ENCODE peak calls at places on chromosomes 7 and 10, in four cellular contexts. One of them, this sample, is unnamed.
A peak's percentile ranks its signal among the peaks of the same experiment; 100 is the strongest.

GRCh38 chr7:102306916-102307677 is 20.4 kb downstream of the SH2B2 start:
- DNase-seq in mesendoderm: peak; percentile 61
- DNase-seq in H1: no peak
- DNase-seq in IMR-90: peak; percentile 78
- DNase-seq in this sample: peak; percentile 76

GRCh38 chr10:131271195-131271880 is 40.2 kb downstream of the TCERG1L start:
- DNase-seq in mesendoderm: no peak
- DNase-seq in H1: no peak
- DNase-seq in IMR-90: no peak
- DNase-seq in this sample: no peak

GRCh38 chr7:9854605-9855004 is 1119.1 kb upstream of the PHF14 start:
- DNase-seq in mesendoderm: no peak
- DNase-seq in H1: no peak
- DNase-seq in IMR-90: no peak
- DNase-seq in this sample: no peak

GRCh38 chr7:150811-151221 is 41.6 kb upstream of the FAM20C start:
- DNase-seq in mesendoderm: no peak
- DNase-seq in H1: no peak
- DNase-seq in IMR-90: no peak
- DNase-seq in this sample: no peak

GRCh38 chr10:75622503-75622902 is 191.1 kb downstream of the LRMDA start:
- DNase-seq in mesendoderm: no peak
- DNase-seq in H1: no peak
- DNase-seq in IMR-90: no peak
- DNase-seq in this sample: no peak

GRCh38 chr10:22320591-22321155 is at the start of gene BMI1:
- DNase-seq in mesendoderm: peak; percentile 73
- DNase-seq in H1: peak; percentile 54
- DNase-seq in IMR-90: peak; percentile 70
- DNase-seq in this sample: peak; percentile 85

GRCh38 chr10:51092402-51092801 is 18.1 kb downstream of the PRKG1 start:
- DNase-seq in mesendoderm: no peak
- DNase-seq in H1: no peak
- DNase-seq in IMR-90: peak; percentile 67
- DNase-seq in this sample: no peak

GRCh38 chr7:84191261-84191660 is 3.3 kb downstream of the SEMA3A start:
- DNase-seq in mesendoderm: no peak
- DNase-seq in H1: no peak
- DNase-seq in IMR-90: peak; percentile 43
- DNase-seq in this sample: no peak

GRCh38 chr7:16753102-16753931 is at the start of gene TSPAN13:
- DNase-seq in mesendoderm: peak; percentile 98
- DNase-seq in H1: peak; percentile 90
- DNase-seq in IMR-90: peak; percentile 25
- DNase-seq in this sample: peak; percentile 97

GRCh38 chr7:12239821-12240220 is 28.7 kb downstream of the TMEM106B start:
- DNase-seq in mesendoderm: no peak
- DNase-seq in H1: no peak
- DNase-seq in IMR-90: no peak
- DNase-seq in this sample: no peak

GRCh38 chr7:4791738-4792536 is 16.5 kb downstream of the AP5Z1 start:
- DNase-seq in mesendoderm: peak; percentile 89
- DNase-seq in H1: peak; percentile 99
- DNase-seq in IMR-90: peak; percentile 15
- DNase-seq in this sample: peak; percentile 91

GRCh38 chr10:4670737-4671136 is 155.3 kb upstream of the AKR1E2 start:
- DNase-seq in mesendoderm: no peak
- DNase-seq in H1: no peak
- DNase-seq in IMR-90: peak; percentile 41
- DNase-seq in this sample: no peak

GRCh38 chr10:93445097-93445960 is 36.8 kb downstream of the MYOF start:
- DNase-seq in mesendoderm: peak; percentile 100
- DNase-seq in H1: peak; percentile 84
- DNase-seq in IMR-90: peak; percentile 98
- DNase-seq in this sample: peak; percentile 99

GRCh38 chr10:126065751-126066150 is 169.4 kb downstream of the FANK1 start:
- DNase-seq in mesendoderm: no peak
- DNase-seq in H1: no peak
- DNase-seq in IMR-90: no peak
- DNase-seq in this sample: no peak

GRCh38 chr7:151179287-151179860 is 7.7 kb downstream of the ASB10 start:
- DNase-seq in mesendoderm: no peak
- DNase-seq in H1: no peak
- DNase-seq in IMR-90: no peak
- DNase-seq in this sample: peak; percentile 10

GRCh38 chr7:149156898-149157297 is 9.6 kb downstream of the ZNF398 start:
- DNase-seq in mesendoderm: no peak
- DNase-seq in H1: no peak
- DNase-seq in IMR-90: no peak
- DNase-seq in this sample: no peak

GRCh38 chr7:45347804-45348203 is 190.2 kb downstream of the RAMP3 start:
- DNase-seq in mesendoderm: peak; percentile 95
- DNase-seq in H1: no peak
- DNase-seq in IMR-90: peak; percentile 10
- DNase-seq in this sample: no peak

GRCh38 chr7:15558747-15559146 is 3.1 kb downstream of the AGMO start:
- DNase-seq in mesendoderm: peak; percentile 26
- DNase-seq in H1: no peak
- DNase-seq in IMR-90: peak; percentile 6
- DNase-seq in this sample: no peak

DNA sequence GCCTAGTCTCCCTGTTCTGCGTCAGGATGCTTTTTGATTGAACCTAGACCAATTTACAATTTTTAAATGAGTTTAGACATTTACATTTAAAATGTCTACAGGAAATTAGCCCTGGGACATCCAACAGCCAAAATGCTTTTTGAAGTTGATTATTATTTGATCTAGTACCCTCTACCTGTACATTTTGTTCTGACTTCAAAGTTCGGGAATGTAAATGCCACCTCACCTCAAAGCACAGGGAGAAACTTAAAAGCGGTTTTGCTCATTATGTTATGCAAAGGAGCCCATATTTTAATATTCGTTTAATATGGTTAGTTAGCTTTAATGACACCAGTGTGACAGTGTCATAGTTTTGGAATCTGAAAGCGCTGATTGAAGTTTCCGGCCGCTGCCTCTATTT is 80.1 kb upstream of the FAM204A start:
- DNase-seq in mesendoderm: no peak
- DNase-seq in H1: no peak
- DNase-seq in IMR-90: no peak
- DNase-seq in this sample: no peak
- H4K5ac ChIP-seq in mesendoderm: no peak overlapping the region
- H4K5ac ChIP-seq in H1: no peak overlapping the region
- H4K5ac ChIP-seq in IMR-90: no peak overlapping the region
- H4K5ac ChIP-seq in this sample: no peak overlapping the region

GRCh38 chr10:105370697-105371096 is 729.6 kb downstream of the SORCS3 start:
- DNase-seq in mesendoderm: no peak
- DNase-seq in H1: no peak
- DNase-seq in IMR-90: no peak
- DNase-seq in this sample: no peak
- H4K5ac ChIP-seq in mesendoderm: no peak overlapping the region
- H4K5ac ChIP-seq in H1: no peak overlapping the region
- H4K5ac ChIP-seq in IMR-90: no peak overlapping the region
- H4K5ac ChIP-seq in this sample: no peak overlapping the region

GRCh38 chr7:7769712-7770111 is 51.3 kb upstream of the RPA3 start:
- DNase-seq in mesendoderm: no peak
- DNase-seq in H1: no peak
- DNase-seq in IMR-90: no peak
- DNase-seq in this sample: no peak

GRCh38 chr7:7772385-7772784 is 54.0 kb upstream of the RPA3 start:
- DNase-seq in mesendoderm: no peak
- DNase-seq in H1: no peak
- DNase-seq in IMR-90: peak; percentile 67
- DNase-seq in this sample: no peak

GRCh38 chr7:7773334-7774308 is 55.2 kb upstream of the RPA3 start:
- DNase-seq in mesendoderm: no peak
- DNase-seq in H1: no peak
- DNase-seq in IMR-90: no peak
- DNase-seq in this sample: no peak

GRCh38 chr7:7770228-7770627 is 51.8 kb upstream of the RPA3 start:
- DNase-seq in mesendoderm: no peak
- DNase-seq in H1: no peak
- DNase-seq in IMR-90: peak; percentile 82
- DNase-seq in this sample: no peak

DNA sequence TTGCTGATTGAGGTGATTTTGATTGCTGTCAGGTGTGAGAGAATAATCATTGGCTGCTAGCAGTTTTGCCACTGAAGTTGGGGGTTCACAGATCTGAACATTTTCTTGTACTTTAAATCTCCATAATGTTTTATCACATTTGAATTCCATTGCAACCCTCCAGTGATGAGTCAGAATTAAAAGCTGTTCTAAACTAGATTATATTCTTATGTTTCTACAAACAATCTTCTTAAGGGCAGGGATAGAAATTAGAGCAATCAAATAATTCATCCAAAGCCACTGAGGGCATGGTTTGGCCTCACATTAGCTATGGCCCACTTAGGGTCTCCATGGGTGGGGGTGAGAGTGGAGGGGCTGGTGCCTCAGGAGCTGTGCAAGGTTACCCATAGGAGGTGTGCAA is 53.0 kb upstream of the RPA3 start:
- DNase-seq in mesendoderm: no peak
- DNase-seq in H1: no peak
- DNase-seq in IMR-90: peak; percentile 28
- DNase-seq in this sample: no peak
- H4K5ac ChIP-seq in mesendoderm: no peak overlapping the region
- H4K5ac ChIP-seq in H1: no peak overlapping the region
- H4K5ac ChIP-seq in IMR-90: peak overlapping the region; percentile 44
- H4K5ac ChIP-seq in this sample: no peak overlapping the region

GRCh38 chr10:1183033-1183396 is 126.8 kb downstream of the WDR37 start:
- DNase-seq in mesendoderm: no peak
- DNase-seq in H1: no peak
- DNase-seq in IMR-90: no peak
- DNase-seq in this sample: no peak
- H4K5ac ChIP-seq in mesendoderm: no peak overlapping the region
- H4K5ac ChIP-seq in H1: no peak overlapping the region
- H4K5ac ChIP-seq in IMR-90: no peak overlapping the region
- H4K5ac ChIP-seq in this sample: no peak overlapping the region

DNA sequence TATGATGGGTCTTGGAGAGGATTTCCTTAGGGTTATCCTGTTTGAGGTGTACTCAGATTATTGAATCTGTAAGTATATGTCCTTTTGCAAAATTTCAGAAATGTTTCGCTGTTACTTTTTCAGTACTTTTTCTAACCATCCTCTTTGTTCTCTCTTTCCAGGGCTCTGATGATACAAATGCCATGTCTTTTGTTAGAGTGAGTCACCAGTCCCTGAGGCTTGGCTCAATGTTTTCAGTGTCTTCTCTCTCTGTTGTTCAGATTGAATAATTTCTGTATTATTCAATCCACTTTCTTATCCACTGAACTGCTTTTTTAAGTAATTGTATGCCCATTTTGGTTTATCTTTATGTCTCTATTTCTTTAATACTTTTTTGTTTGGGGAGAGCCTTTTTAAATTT is 449.4 kb downstream of the TNS3 start:
- DNase-seq in mesendoderm: no peak
- DNase-seq in H1: no peak
- DNase-seq in IMR-90: peak; percentile 21
- DNase-seq in this sample: no peak
- H4K5ac ChIP-seq in mesendoderm: no peak overlapping the region
- H4K5ac ChIP-seq in H1: no peak overlapping the region
- H4K5ac ChIP-seq in IMR-90: no peak overlapping the region
- H4K5ac ChIP-seq in this sample: no peak overlapping the region

This sample was measured in H9.